ENCODE peak calls at places on chromosomes 13 and 19, in eight cellular contexts. One of them, this sample, is unnamed.

GRCh38 chr19:53192771-53193533 is at the start of gene ZNF665:
- DNase-seq in psoas muscle: peak; percentile 88
- DNase-seq in cardiac muscle cell: peak; percentile 91
- DNase-seq in neural progenitor cell: peak; percentile 90
- DNase-seq in thoracic aorta: peak; percentile 62
- DNase-seq in right atrium auricular region: peak; percentile 94
- DNase-seq in ovary: peak; percentile 87
- DNase-seq in left ventricle myocardium inferior: peak; percentile 88
- DNase-seq in this sample: peak; percentile 86

GRCh38 chr13:96082640-96083039 is 7.3 kb upstream of the HS6ST3 start:
- DNase-seq in psoas muscle: no peak
- DNase-seq in cardiac muscle cell: no peak
- DNase-seq in neural progenitor cell: no peak
- DNase-seq in thoracic aorta: no peak
- DNase-seq in right atrium auricular region: no peak
- DNase-seq in ovary: no peak
- DNase-seq in left ventricle myocardium inferior: no peak
- DNase-seq in this sample: no peak

GRCh38 chr13:108304170-108305068 is 34.9 kb downstream of the TNFSF13B start:
- DNase-seq in psoas muscle: no peak
- DNase-seq in cardiac muscle cell: no peak
- DNase-seq in neural progenitor cell: no peak
- DNase-seq in thoracic aorta: no peak
- DNase-seq in right atrium auricular region: no peak
- DNase-seq in ovary: no peak
- DNase-seq in left ventricle myocardium inferior: no peak
- DNase-seq in this sample: no peak

GRCh38 chr13:78806457-78806856 is 147.5 kb upstream of the OBI1 start:
- DNase-seq in psoas muscle: no peak
- DNase-seq in cardiac muscle cell: no peak
- DNase-seq in neural progenitor cell: peak; percentile 21
- DNase-seq in thoracic aorta: no peak
- DNase-seq in right atrium auricular region: no peak
- DNase-seq in ovary: no peak
- DNase-seq in left ventricle myocardium inferior: no peak
- DNase-seq in this sample: no peak

GRCh38 chr19:12065100-12065538 is 588 bp downstream of the ZNF844 start:
- DNase-seq in psoas muscle: peak; percentile 20
- DNase-seq in cardiac muscle cell: peak; percentile 45
- DNase-seq in neural progenitor cell: no peak
- DNase-seq in thoracic aorta: no peak
- DNase-seq in right atrium auricular region: no peak
- DNase-seq in ovary: no peak
- DNase-seq in left ventricle myocardium inferior: peak; percentile 22
- DNase-seq in this sample: peak; percentile 49

GRCh38 chr13:63435668-63436275 is 2020.1 kb upstream of the PCDH20 start:
- DNase-seq in psoas muscle: no peak
- DNase-seq in cardiac muscle cell: no peak
- DNase-seq in neural progenitor cell: no peak
- DNase-seq in thoracic aorta: no peak
- DNase-seq in right atrium auricular region: no peak
- DNase-seq in ovary: no peak
- DNase-seq in left ventricle myocardium inferior: no peak
- DNase-seq in this sample: no peak

GRCh38 chr19:58261968-58262921 is 16.5 kb upstream of the ZNF8 start:
- DNase-seq in psoas muscle: no peak
- DNase-seq in cardiac muscle cell: no peak
- DNase-seq in neural progenitor cell: no peak
- DNase-seq in thoracic aorta: no peak
- DNase-seq in right atrium auricular region: no peak
- DNase-seq in ovary: no peak
- DNase-seq in left ventricle myocardium inferior: no peak
- DNase-seq in this sample: no peak

GRCh38 chr19:5627395-5627904 is 4.6 kb downstream of the SAFB start:
- DNase-seq in psoas muscle: peak; percentile 58
- DNase-seq in cardiac muscle cell: no peak
- DNase-seq in neural progenitor cell: peak; percentile 19
- DNase-seq in thoracic aorta: no peak
- DNase-seq in right atrium auricular region: no peak
- DNase-seq in ovary: no peak
- DNase-seq in left ventricle myocardium inferior: peak; percentile 56
- DNase-seq in this sample: peak; percentile 46

GRCh38 chr13:21668665-21669599 is 1.9 kb upstream of the FGF9 start:
- DNase-seq in psoas muscle: peak; percentile 41
- DNase-seq in cardiac muscle cell: peak; percentile 57
- DNase-seq in neural progenitor cell: peak; percentile 60
- DNase-seq in thoracic aorta: no peak
- DNase-seq in right atrium auricular region: no peak
- DNase-seq in ovary: peak; percentile 45
- DNase-seq in left ventricle myocardium inferior: no peak
- DNase-seq in this sample: peak; percentile 70

GRCh38 chr13:21671793-21672680 is 1.2 kb downstream of the FGF9 start:
- DNase-seq in psoas muscle: no peak
- DNase-seq in cardiac muscle cell: peak; percentile 16
- DNase-seq in neural progenitor cell: peak; percentile 18
- DNase-seq in thoracic aorta: no peak
- DNase-seq in right atrium auricular region: no peak
- DNase-seq in ovary: no peak
- DNase-seq in left ventricle myocardium inferior: no peak
- DNase-seq in this sample: no peak

GRCh38 chr13:21670006-21670882 is 629 bp upstream of the FGF9 start:
- DNase-seq in psoas muscle: peak; percentile 61
- DNase-seq in cardiac muscle cell: peak; percentile 83
- DNase-seq in neural progenitor cell: peak; percentile 87
- DNase-seq in thoracic aorta: no peak
- DNase-seq in right atrium auricular region: no peak
- DNase-seq in ovary: peak; percentile 55
- DNase-seq in left ventricle myocardium inferior: peak; percentile 53
- DNase-seq in this sample: peak; percentile 64

GRCh38 chr13:21672811-21673591 is 2.1 kb downstream of the FGF9 start:
- DNase-seq in psoas muscle: no peak
- DNase-seq in cardiac muscle cell: peak; percentile 15
- DNase-seq in neural progenitor cell: peak; percentile 20
- DNase-seq in thoracic aorta: no peak
- DNase-seq in right atrium auricular region: no peak
- DNase-seq in ovary: no peak
- DNase-seq in left ventricle myocardium inferior: no peak
- DNase-seq in this sample: peak; percentile 39

DNA sequence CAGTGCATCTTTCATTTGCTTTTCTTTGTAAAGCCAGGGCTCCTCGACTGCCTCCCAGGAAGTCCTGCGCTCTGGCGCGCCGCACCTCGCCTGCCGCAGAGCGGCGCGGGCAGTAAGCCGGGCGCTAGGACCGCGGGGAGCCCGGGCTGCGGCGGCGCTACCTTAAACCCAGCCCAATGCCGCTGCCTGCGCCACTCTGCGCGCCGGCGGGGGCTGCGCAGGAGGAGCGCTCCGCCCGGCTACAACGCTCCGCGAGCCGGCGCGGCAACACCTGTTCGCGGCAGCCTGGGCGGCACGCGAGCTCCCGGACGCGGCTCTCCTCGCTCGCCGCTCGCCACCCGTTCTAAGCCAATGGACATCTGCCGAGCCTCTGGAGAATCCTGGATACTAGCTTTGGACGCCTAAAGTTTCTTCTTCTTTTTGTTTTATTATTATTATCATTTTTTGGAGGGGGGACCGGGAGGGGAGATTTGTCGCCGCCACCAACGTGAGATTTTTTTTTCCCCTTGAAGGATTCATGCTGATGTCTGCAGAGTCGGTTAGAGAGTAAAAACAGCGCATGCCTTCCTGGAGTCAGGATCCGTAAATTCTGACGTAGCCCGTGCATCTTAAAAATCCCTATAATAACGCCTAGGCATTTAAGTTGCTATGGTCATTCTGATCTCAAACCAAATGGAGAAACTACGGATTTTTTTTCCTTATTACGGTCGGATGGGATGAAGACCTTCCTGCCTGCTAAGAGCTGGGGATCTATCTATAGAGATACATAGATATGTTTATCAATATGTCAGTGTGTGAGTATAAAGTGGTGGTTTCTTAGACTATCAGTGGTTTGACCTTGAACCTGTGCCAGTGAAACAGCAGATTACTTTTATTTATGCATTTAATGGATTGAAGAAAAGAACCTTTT is at the start of gene FGF9:
- DNase-seq in psoas muscle: peak; percentile 81
- DNase-seq in cardiac muscle cell: peak; percentile 92
- DNase-seq in neural progenitor cell: peak; percentile 96
- DNase-seq in thoracic aorta: no peak
- DNase-seq in right atrium auricular region: no peak
- DNase-seq in ovary: peak; percentile 74
- DNase-seq in left ventricle myocardium inferior: peak; percentile 76
- DNase-seq in this sample: peak; percentile 85
- TF ChIP-seq CTCF in psoas muscle: no peak
- TF ChIP-seq CTCF in cardiac muscle cell: no peak
- TF ChIP-seq CTCF in neural progenitor cell: peak; percentile 23
- TF ChIP-seq CTCF in thoracic aorta: no peak
- TF ChIP-seq CTCF in right atrium auricular region: peak; percentile 33
- TF ChIP-seq CTCF in ovary: no peak
- TF ChIP-seq CTCF in left ventricle myocardium inferior: peak; percentile 39
- TF ChIP-seq CTCF in this sample: no peak

GRCh38 chr19:13463296-13463695 is 43.0 kb downstream of the CACNA1A start:
- DNase-seq in psoas muscle: no peak
- DNase-seq in cardiac muscle cell: peak; percentile 82
- DNase-seq in neural progenitor cell: peak; percentile 81
- DNase-seq in thoracic aorta: no peak
- DNase-seq in right atrium auricular region: no peak
- DNase-seq in ovary: no peak
- DNase-seq in left ventricle myocardium inferior: no peak
- DNase-seq in this sample: no peak

GRCh38 chr19:13460045-13460444 is 46.2 kb downstream of the CACNA1A start:
- DNase-seq in psoas muscle: no peak
- DNase-seq in cardiac muscle cell: no peak
- DNase-seq in neural progenitor cell: peak; percentile 16
- DNase-seq in thoracic aorta: no peak
- DNase-seq in right atrium auricular region: no peak
- DNase-seq in ovary: no peak
- DNase-seq in left ventricle myocardium inferior: no peak
- DNase-seq in this sample: no peak

GRCh38 chr19:13461536-13461935 is 44.7 kb downstream of the CACNA1A start:
- DNase-seq in psoas muscle: no peak
- DNase-seq in cardiac muscle cell: no peak
- DNase-seq in neural progenitor cell: peak; percentile 40
- DNase-seq in thoracic aorta: no peak
- DNase-seq in right atrium auricular region: no peak
- DNase-seq in ovary: no peak
- DNase-seq in left ventricle myocardium inferior: no peak
- DNase-seq in this sample: no peak

DNA sequence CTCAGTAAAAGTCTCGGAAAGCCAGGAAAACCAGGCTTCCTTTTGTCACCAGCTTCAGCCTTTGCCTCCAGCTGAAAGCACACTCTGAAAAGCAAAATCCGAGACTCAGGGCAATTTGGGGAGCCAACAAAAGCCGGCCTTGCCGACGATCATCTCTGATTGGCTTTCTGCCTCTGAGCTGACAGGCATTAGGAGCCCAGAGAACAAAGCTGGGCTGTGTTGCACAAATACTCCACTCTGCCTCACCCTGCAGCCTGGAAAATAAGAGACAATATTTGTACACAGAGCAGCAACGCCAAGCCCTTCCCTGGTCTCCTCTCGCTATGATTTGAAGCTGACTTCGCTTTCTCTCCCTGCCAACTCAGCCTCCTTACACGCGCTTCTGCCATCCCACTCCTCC is 46.9 kb downstream of the CACNA1A start:
- DNase-seq in psoas muscle: no peak
- DNase-seq in cardiac muscle cell: no peak
- DNase-seq in neural progenitor cell: peak; percentile 92
- DNase-seq in thoracic aorta: no peak
- DNase-seq in right atrium auricular region: no peak
- DNase-seq in ovary: no peak
- DNase-seq in left ventricle myocardium inferior: no peak
- DNase-seq in this sample: peak; percentile 60
- H3K27me3 ChIP-seq in psoas muscle: no peaks in the 10 kb centered on the region
- H3K27me3 ChIP-seq in cardiac muscle cell: no peaks in the 10 kb centered on the region
- H3K27me3 ChIP-seq in neural progenitor cell: no peaks in the 10 kb centered on the region
- H3K27me3 ChIP-seq in thoracic aorta: no peaks in the 10 kb centered on the region
- H3K27me3 ChIP-seq in right atrium auricular region: no peaks in the 10 kb centered on the region
- H3K27me3 ChIP-seq in ovary: no peaks in the 10 kb centered on the region
- H3K27me3 ChIP-seq in left ventricle myocardium inferior: peaks cover 38% of the 10 kb centered on the region
- H3K27me3 ChIP-seq in this sample: no peaks in the 10 kb centered on the region

DNA sequence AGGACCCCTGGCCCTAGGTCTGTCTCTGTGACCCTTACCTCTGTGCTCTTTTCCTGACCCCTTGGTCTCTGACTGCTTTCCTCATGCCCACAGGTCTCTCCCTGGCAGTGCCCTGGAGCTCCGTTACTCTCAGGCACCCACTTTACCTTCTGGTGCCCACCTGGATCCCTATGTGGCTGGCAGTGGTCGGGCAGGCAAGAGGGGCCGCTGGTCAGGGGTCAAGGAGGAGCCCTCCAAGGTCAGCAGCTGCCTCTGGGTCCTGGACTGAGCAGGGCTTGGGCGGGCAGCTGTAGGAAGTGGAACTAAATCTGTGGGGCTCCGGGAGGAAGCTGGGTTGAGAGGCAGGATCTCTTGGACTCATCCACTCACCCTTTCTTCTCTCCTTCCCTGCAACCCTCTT is 16.3 kb downstream of the PPFIA3 start:
- DNase-seq in psoas muscle: no peak
- DNase-seq in cardiac muscle cell: no peak
- DNase-seq in neural progenitor cell: no peak
- DNase-seq in thoracic aorta: no peak
- DNase-seq in right atrium auricular region: no peak
- DNase-seq in ovary: no peak
- DNase-seq in left ventricle myocardium inferior: no peak
- DNase-seq in this sample: no peak
- H3K27ac ChIP-seq in psoas muscle: no peak overlapping the region
- H3K27ac ChIP-seq in cardiac muscle cell: no peak overlapping the region
- H3K27ac ChIP-seq in neural progenitor cell: no peak overlapping the region
- H3K27ac ChIP-seq in thoracic aorta: no peak overlapping the region
- H3K27ac ChIP-seq in right atrium auricular region: peak overlapping the region; percentile 47
- H3K27ac ChIP-seq in ovary: no peak overlapping the region
- H3K27ac ChIP-seq in left ventricle myocardium inferior: peak overlapping the region; percentile 82
- H3K27ac ChIP-seq in this sample: peak overlapping the region; percentile 40

GRCh38 chr19:918152-918437 is 962 bp downstream of the KISS1R start:
- DNase-seq in psoas muscle: no peak
- DNase-seq in cardiac muscle cell: no peak
- DNase-seq in neural progenitor cell: no peak
- DNase-seq in thoracic aorta: no peak
- DNase-seq in right atrium auricular region: no peak
- DNase-seq in ovary: no peak
- DNase-seq in left ventricle myocardium inferior: no peak
- DNase-seq in this sample: no peak

GRCh38 chr19:916645-917322 is 349 bp upstream of the KISS1R start:
- DNase-seq in psoas muscle: no peak
- DNase-seq in cardiac muscle cell: peak; percentile 31
- DNase-seq in neural progenitor cell: peak; percentile 71
- DNase-seq in thoracic aorta: no peak
- DNase-seq in right atrium auricular region: no peak
- DNase-seq in ovary: peak; percentile 61
- DNase-seq in left ventricle myocardium inferior: no peak
- DNase-seq in this sample: no peak

GRCh38 chr19:919157-920050 is 2.3 kb downstream of the KISS1R start:
- DNase-seq in psoas muscle: no peak
- DNase-seq in cardiac muscle cell: peak; percentile 39
- DNase-seq in neural progenitor cell: peak; percentile 57
- DNase-seq in thoracic aorta: no peak
- DNase-seq in right atrium auricular region: no peak
- DNase-seq in ovary: no peak
- DNase-seq in left ventricle myocardium inferior: no peak
- DNase-seq in this sample: no peak

GRCh38 chr19:918481-919156 is 1.5 kb downstream of the KISS1R start:
- DNase-seq in psoas muscle: no peak
- DNase-seq in cardiac muscle cell: peak; percentile 56
- DNase-seq in neural progenitor cell: peak; percentile 39
- DNase-seq in thoracic aorta: no peak
- DNase-seq in right atrium auricular region: no peak
- DNase-seq in ovary: no peak
- DNase-seq in left ventricle myocardium inferior: no peak
- DNase-seq in this sample: no peak

DNA sequence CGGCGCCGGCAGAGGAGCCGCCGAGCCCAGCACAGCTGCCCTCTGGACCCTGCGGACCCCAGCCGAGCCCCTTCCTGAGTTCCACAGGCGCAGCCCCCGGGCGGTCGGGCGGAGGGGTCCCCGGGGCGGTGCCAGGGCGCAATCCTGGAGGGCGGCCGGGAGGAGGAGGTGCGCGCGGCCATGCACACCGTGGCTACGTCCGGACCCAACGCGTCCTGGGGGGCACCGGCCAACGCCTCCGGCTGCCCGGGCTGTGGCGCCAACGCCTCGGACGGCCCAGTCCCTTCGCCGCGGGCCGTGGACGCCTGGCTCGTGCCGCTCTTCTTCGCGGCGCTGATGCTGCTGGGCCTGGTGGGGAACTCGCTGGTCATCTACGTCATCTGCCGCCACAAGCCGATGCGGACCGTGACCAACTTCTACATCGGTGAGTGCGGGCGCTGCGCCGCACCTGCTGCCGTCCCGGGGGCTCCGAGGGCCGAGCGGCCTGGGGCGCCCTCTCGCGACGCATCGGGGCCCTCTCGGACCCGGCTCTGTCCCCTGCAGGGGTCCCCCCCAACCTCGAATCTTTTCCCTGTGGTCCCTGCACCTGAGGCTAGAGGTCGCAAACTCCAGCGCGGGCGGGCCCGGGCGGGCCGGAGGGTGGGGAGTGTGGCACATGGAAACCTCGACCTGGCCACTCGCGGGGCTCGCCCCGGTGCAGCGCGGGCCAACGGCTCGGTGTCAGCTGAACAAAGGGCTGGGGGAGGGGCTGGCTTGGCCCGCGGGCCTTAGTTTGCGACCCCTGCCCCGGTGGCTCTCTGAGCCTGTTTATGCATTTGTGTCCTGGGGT is at the start of gene KISS1R:
- DNase-seq in psoas muscle: no peak
- DNase-seq in cardiac muscle cell: peak; percentile 75
- DNase-seq in neural progenitor cell: peak; percentile 93
- DNase-seq in thoracic aorta: no peak
- DNase-seq in right atrium auricular region: no peak
- DNase-seq in ovary: no peak
- DNase-seq in left ventricle myocardium inferior: no peak
- DNase-seq in this sample: no peak
- TF ChIP-seq CTCF in psoas muscle: peak; percentile 25
- TF ChIP-seq CTCF in cardiac muscle cell: peak; percentile 44
- TF ChIP-seq CTCF in neural progenitor cell: peak; percentile 78
- TF ChIP-seq CTCF in thoracic aorta: no peak
- TF ChIP-seq CTCF in right atrium auricular region: peak; percentile 64
- TF ChIP-seq CTCF in ovary: no peak
- TF ChIP-seq CTCF in left ventricle myocardium inferior: peak; percentile 57
- TF ChIP-seq CTCF in this sample: no peak